ENCODE peak calls at places on chromosome 14, in nine cellular contexts. O is uterus, W is mucosa of descending colon, K is sigmoid colon, V is breast epithelium, N is AG10803, G is WERI-Rb-1, B is right atrium auricular region, X is HFF-Myc. Z is an unnamed sample.

GRCh38 chr14:58296731-58297130 is 1.6 kb upstream of the ARID4A start:
- DNase-seq in O (no peak), W (no peak), K (no peak), V (no peak), N (no peak), G (no peak), B (no peak), X (no peak), Z (no peak)

GRCh38 chr14:89277229-89277628 is 139.8 kb downstream of the FOXN3 start:
- DNase-seq in O (no peak), W (no peak), K (no peak), V (no peak), N (no peak), G (no peak), B (no peak), X (no peak), Z (no peak)

GRCh38 chr14:103546651-103547454 is 15.6 kb downstream of the BAG5 start:
- DNase-seq in O (peak), W (peak), K (peak), V (peak), N (no peak), G (peak), B (no peak), X (no peak), Z (no peak)

GRCh38 chr14:53265025-53265424 is 111.9 kb upstream of the DDHD1 start:
- DNase-seq in O (no peak), W (no peak), K (no peak), V (no peak), N (no peak), G (no peak), B (no peak), X (no peak), Z (no peak)

GRCh38 chr14:28765907-28766504 is 581 bp upstream of the FOXG1 start:
- DNase-seq in O (no peak), W (no peak), K (no peak), V (no peak), N (no peak), G (no peak), B (no peak), X (no peak), Z (no peak)

GRCh38 chr14:25121342-25122129 is 71.6 kb upstream of the STXBP6 start:
- DNase-seq in O (no peak), W (no peak), K (no peak), V (no peak), N (peak), G (no peak), B (peak), X (peak), Z (no peak)

GRCh38 chr14:51337520-51337919 is 97.5 kb downstream of the TMX1 start:
- DNase-seq in O (no peak), W (no peak), K (no peak), V (peak), N (no peak), G (peak), B (no peak), X (no peak), Z (no peak)

GRCh38 chr14:63543826-63544320 is 696 bp upstream of the PPP2R5E start:
- DNase-seq in O (no peak), W (no peak), K (no peak), V (no peak), N (no peak), G (no peak), B (no peak), X (no peak), Z (no peak)

GRCh38 chr14:72527591-72527990 is 366.3 kb downstream of the DPF3 start:
- DNase-seq in O (no peak), W (no peak), K (no peak), V (no peak), N (no peak), G (no peak), B (no peak), X (no peak), Z (no peak)

GRCh38 chr14:71692496-71692895 is 239.7 kb upstream of the RGS6 start:
- DNase-seq in O (no peak), W (no peak), K (no peak), V (no peak), N (peak), G (no peak), B (no peak), X (no peak), Z (no peak)

GRCh38 chr14:85921241-85921640 is 391.3 kb downstream of the FLRT2 start:
- DNase-seq in O (no peak), W (no peak), K (no peak), V (no peak), N (no peak), G (no peak), B (no peak), X (no peak), Z (no peak)

GRCh38 chr14:24426912-24427536 is 2.4 kb downstream of the CBLN3 start:
- DNase-seq in O (no peak), W (peak), K (no peak), V (no peak), N (no peak), G (peak), B (no peak), X (no peak), Z (no peak)

GRCh38 chr14:71680733-71681387 is 251.4 kb upstream of the RGS6 start:
- DNase-seq in O (no peak), W (no peak), K (no peak), V (no peak), N (no peak), G (no peak), B (no peak), X (no peak), Z (no peak)

GRCh38 chr14:77027538-77028383 is 747 bp downstream of the IRF2BPL start:
- DNase-seq in O (peak), W (peak), K (peak), V (peak), N (peak), G (peak), B (no peak), X (no peak), Z (no peak)

GRCh38 chr14:80117876-80118275 is 93.4 kb downstream of the DIO2 start:
- DNase-seq in O (no peak), W (no peak), K (no peak), V (no peak), N (no peak), G (no peak), B (no peak), X (no peak), Z (no peak)

GRCh38 chr14:75238728-75239455 is 39.7 kb upstream of the FOS start:
- DNase-seq in O (peak), W (no peak), K (no peak), V (no peak), N (no peak), G (no peak), B (no peak), X (no peak), Z (no peak)

GRCh38 chr14:95515080-95515489 is 1.4 kb downstream of the SYNE3 start:
- DNase-seq in O (no peak), W (peak), K (peak), V (no peak), N (peak), G (no peak), B (no peak), X (no peak), Z (no peak)

GRCh38 chr14:98242903-98243302 is 1029.1 kb downstream of the BCL11B start:
- DNase-seq in O (no peak), W (no peak), K (no peak), V (no peak), N (no peak), G (no peak), B (no peak), X (no peak), Z (no peak)

GRCh38 chr14:68544150-68544892 is 248.5 kb downstream of the ZFP36L1 start:
- DNase-seq in O (peak), W (no peak), K (peak), V (no peak), N (peak), G (no peak), B (peak), X (peak), Z (no peak)

GRCh38 chr14:103961928-103962578 is 19.7 kb upstream of the RD3L start:
- DNase-seq in O (no peak), W (no peak), K (no peak), V (no peak), N (no peak), G (no peak), B (no peak), X (no peak), Z (no peak)

GRCh38 chr14:68444449-68445168 is 348.3 kb downstream of the ZFP36L1 start:
- DNase-seq in O (no peak), W (no peak), K (no peak), V (peak), N (peak), G (no peak), B (no peak), X (no peak), Z (peak)

GRCh38 chr14:64539186-64539552 is 1.4 kb upstream of the HSPA2 start:
- DNase-seq in O (no peak), W (no peak), K (no peak), V (no peak), N (peak), G (no peak), B (no peak), X (no peak), Z (no peak)

GRCh38 chr14:76812093-76812421 is 625 bp downstream of the ANGEL1 start:
- DNase-seq in O (no peak), W (no peak), K (no peak), V (no peak), N (no peak), G (no peak), B (no peak), X (no peak), Z (no peak)

GRCh38 chr14:23570806-23571483 is 3.4 kb upstream of the AP1G2 start:
- DNase-seq in O (no peak), W (no peak), K (peak), V (peak), N (no peak), G (no peak), B (no peak), X (no peak), Z (no peak)

GRCh38 chr14:66105819-66106218 is 380.4 kb upstream of the CCDC196 start:
- DNase-seq in O (no peak), W (no peak), K (no peak), V (no peak), N (peak), G (no peak), B (no peak), X (no peak), Z (no peak)

GRCh38 chr14:33386140-33386539 is 447.5 kb downstream of the NPAS3 start:
- DNase-seq in O (no peak), W (no peak), K (no peak), V (no peak), N (no peak), G (no peak), B (no peak), X (no peak), Z (no peak)

GRCh38 chr14:23171251-23171975 is 12.0 kb downstream of the SLC7A8 start:
- DNase-seq in O (no peak), W (no peak), K (no peak), V (no peak), N (peak), G (no peak), B (no peak), X (no peak), Z (peak)

GRCh38 chr14:92609955-92610354 is 96.4 kb downstream of the RIN3 start:
- DNase-seq in O (no peak), W (no peak), K (no peak), V (no peak), N (no peak), G (no peak), B (no peak), X (no peak), Z (no peak)

GRCh38 chr14:31420013-31420318 is 384 bp downstream of the HEATR5A start:
- DNase-seq in O (peak), W (peak), K (peak), V (peak), N (no peak), G (peak), B (peak), X (no peak), Z (no peak)

GRCh38 chr14:44428239-44428924 is 78.7 kb downstream of the FSCB start:
- DNase-seq in O (no peak), W (no peak), K (no peak), V (no peak), N (no peak), G (no peak), B (no peak), X (no peak), Z (no peak)

GRCh38 chr14:22888662-22889061 is 5.6 kb downstream of the REM2 start:
- DNase-seq in O (no peak), W (no peak), K (no peak), V (no peak), N (no peak), G (no peak), B (no peak), X (no peak), Z (no peak)

GRCh38 chr14:94129758-94130414 is 482 bp upstream of the IFI27L2 start:
- DNase-seq in O (peak), W (no peak), K (no peak), V (no peak), N (peak), G (peak), B (peak), X (no peak), Z (no peak)

GRCh38 chr14:94127330-94127729 is 2.1 kb downstream of the IFI27L2 start:
- DNase-seq in O (no peak), W (no peak), K (no peak), V (no peak), N (no peak), G (no peak), B (peak), X (no peak), Z (no peak)

GRCh38 chr14:94126800-94127199 is 2.6 kb downstream of the IFI27L2 start:
- DNase-seq in O (no peak), W (no peak), K (peak), V (no peak), N (no peak), G (no peak), B (peak), X (no peak), Z (no peak)

GRCh38 chr14:94129111-94129757 is at the start of gene IFI27L2:
- DNase-seq in O (peak), W (peak), K (peak), V (no peak), N (peak), G (peak), B (peak), X (no peak), Z (peak)

GRCh38 chr14:94128216-94128839 is 1.1 kb downstream of the IFI27L2 start:
- DNase-seq in O (no peak), W (no peak), K (peak), V (no peak), N (no peak), G (no peak), B (peak), X (no peak), Z (no peak)
- H3K4me3 ChIP-seq in O (no peak), W (no peak), K (peak), V (no peak), N (peak), G (no peak), B (no peak), X (peak), Z (no peak)

GRCh38 chr14:99575043-99576023 is 28.7 kb downstream of the CCDC85C start:
- DNase-seq in O (no peak), W (peak), K (no peak), V (peak), N (peak), G (peak), B (no peak), X (no peak), Z (peak)
- TF ChIP-seq CTCF in O (peak), W (no peak), K (no peak), V (no peak), N (peak), G (peak), B (no peak), X (peak), Z (peak)

DNA sequence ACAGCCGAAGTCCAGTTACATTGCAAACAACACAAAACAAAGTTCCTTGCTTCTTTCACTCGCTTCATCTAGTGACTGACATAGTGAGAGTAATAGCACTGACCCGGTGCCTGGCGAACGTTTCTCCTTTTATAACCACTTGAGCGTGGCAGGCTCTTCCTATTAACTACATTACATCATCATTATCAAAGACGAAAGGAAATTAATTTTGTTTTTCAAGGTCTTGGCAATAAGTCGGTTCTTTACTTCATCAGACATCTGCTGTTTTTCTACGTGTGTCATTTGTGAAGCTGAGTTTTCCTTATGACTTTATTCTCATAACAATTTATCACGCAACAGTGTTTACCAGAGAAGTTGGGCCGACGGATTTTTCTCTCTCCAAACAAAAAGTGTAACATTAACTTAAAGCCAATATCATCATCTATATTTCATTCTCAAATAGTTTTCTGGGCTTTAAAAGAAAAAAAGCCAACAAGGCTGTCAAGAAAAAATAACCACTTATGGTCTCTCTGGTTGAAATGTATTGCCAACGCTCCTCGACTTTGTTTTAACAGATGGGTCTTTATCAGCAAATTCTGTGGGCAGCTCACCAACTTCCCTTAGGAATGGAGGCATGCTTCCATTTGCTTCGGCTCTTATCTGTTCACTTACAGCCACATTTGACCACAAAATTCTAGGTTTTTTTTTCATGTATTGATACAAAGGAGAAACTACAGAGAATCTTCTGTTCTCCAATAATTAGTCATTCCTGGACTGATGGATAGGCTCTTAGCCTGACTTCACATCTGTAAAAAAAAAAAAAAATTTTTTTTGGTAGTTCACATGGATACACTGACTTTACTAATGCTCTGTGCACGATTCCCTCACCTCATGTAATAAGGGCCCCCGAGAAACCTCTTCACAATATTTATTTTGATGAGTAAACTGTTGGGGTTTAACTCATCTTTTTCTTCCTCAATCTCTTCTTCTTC is 97.1 kb upstream of the CDKN3 start:
- DNase-seq in O (no peak), W (no peak), K (no peak), V (no peak), N (no peak), G (no peak), B (no peak), X (no peak), Z (no peak)
- H3K4me3 ChIP-seq in O (no peak), W (no peak), K (no peak), V (no peak), N (no peak), G (no peak), B (no peak), X (no peak), Z (no peak)

GRCh38 chr14:105287249-105288102 is 13.3 kb downstream of the BRF1 start:
- DNase-seq in O (no peak), W (no peak), K (no peak), V (no peak), N (no peak), G (no peak), B (no peak), X (no peak), Z (no peak)

GRCh38 chr14:105292810-105293711 is 7.7 kb downstream of the BRF1 start:
- DNase-seq in O (no peak), W (no peak), K (no peak), V (no peak), N (no peak), G (no peak), B (no peak), X (no peak), Z (no peak)

GRCh38 chr14:105294142-105294597 is 6.6 kb downstream of the BRF1 start:
- DNase-seq in O (no peak), W (no peak), K (no peak), V (no peak), N (peak), G (no peak), B (peak), X (no peak), Z (no peak)

GRCh38 chr14:105286759-105287144 is 14.0 kb downstream of the BRF1 start:
- DNase-seq in O (no peak), W (no peak), K (no peak), V (no peak), N (no peak), G (no peak), B (no peak), X (no peak), Z (no peak)

GRCh38 chr14:105290598-105291356 is 10.0 kb downstream of the BRF1 start:
- DNase-seq in O (no peak), W (no peak), K (no peak), V (no peak), N (no peak), G (no peak), B (no peak), X (no peak), Z (no peak)
- TF ChIP-seq CTCF in O (no peak), W (no peak), K (no peak), V (no peak), N (no peak), G (peak), B (no peak), X (no peak), Z (peak)

DNA sequence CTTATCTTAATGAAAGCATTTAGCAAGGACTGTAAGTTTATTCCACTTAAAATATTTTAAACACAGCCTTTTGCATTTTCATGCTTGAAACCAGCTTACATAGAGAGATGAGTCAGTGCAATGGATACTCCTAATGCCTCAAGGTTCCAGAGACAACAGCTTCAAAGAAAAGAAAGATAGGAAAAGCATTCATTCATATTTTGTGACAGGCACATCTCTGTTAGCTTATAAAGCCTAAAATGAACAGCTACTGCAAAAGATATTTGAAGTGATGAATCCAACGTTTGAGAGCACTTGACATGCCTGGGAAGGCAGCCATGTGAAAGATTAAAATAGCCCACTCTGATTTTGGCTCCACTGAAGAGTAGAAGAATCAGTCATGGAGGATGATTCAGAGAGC is 814.5 kb downstream of the RPS29 start:
- DNase-seq in O (no peak), W (no peak), K (no peak), V (no peak), N (no peak), G (no peak), B (no peak), X (no peak), Z (no peak)
- H3K4me3 ChIP-seq in O (no peak), W (no peak), K (no peak), V (no peak), N (no peak), G (no peak), B (no peak), X (no peak), Z (no peak)

DNA sequence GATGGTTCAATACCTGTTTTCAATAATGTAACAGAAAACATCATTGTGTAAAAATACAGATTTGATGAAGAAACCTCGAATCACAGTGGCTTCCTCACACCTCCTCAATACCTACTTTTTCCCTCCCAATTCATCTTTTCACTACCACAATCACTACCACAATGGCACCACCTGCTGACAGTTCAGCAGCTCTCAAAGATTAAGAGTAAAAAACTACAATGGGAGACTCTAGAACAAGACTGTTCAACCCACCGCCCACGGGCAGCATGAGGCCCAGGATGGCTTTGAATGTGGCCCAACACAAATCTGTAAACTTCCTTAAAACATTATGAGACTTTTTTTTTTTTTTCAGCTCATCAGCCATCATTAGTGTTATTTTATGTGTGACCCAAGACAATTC is 15.2 kb downstream of the MED6 start:
- DNase-seq in O (no peak), W (no peak), K (no peak), V (no peak), N (no peak), G (no peak), B (no peak), X (no peak), Z (no peak)
- TF ChIP-seq CTCF in O (no peak), W (no peak), K (no peak), V (no peak), N (no peak), G (no peak), B (no peak), X (no peak), Z (peak)

DNA sequence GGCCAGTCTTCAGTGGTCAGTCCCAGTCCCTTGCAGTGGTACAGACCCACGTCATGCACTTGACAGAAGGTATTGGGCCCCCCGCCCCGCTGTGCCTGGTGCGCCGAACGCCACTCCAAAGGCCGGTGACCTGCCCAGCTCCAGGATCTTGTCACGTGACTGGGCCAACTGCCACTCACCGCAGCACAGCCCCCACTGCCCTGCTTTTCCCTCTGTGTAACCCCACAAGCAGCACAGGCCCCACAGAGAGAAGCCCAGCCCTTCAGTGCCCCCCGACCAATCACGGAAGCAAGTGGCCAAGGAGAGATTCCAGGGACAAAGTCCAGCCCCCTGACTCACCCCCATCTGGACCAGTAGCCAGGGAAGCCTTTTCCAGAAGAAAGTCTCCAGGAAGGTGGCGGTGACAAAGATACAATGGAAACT is 498 bp downstream of the GPR132 start:
- DNase-seq in O (no peak), W (peak), K (peak), V (no peak), N (no peak), G (peak), B (no peak), X (no peak), Z (no peak)
- H3K4me3 ChIP-seq in O (no peak), W (no peak), K (peak), V (peak), N (no peak), G (no peak), B (peak), X (no peak), Z (no peak)

Z was measured in retinal pigment epithelial cell.